ENCODE peak calls at places on chromosomes 4 and X, in four cellular contexts. One of them, this sample, is unnamed.
A peak's percentile ranks its signal among the peaks of the same experiment; 100 is the strongest.

GRCh38 chr4:37453004-37453360 is 208.4 kb downstream of the NWD2 start:
- DNase-seq in tibial nerve: no peak
- DNase-seq in SK-N-SH: peak; percentile 47
- DNase-seq in HepG2: peak; percentile 79
- DNase-seq in this sample: peak; percentile 78

GRCh38 chr4:146134761-146135160 is 40.8 kb upstream of the LSM6 start:
- DNase-seq in HepG2: no peak
- DNase-seq in tibial nerve: no peak
- DNase-seq in SK-N-SH: peak; percentile 18
- DNase-seq in this sample: no peak

GRCh38 chrX:130909469-130910136 is 6.6 kb upstream of the ENOX2 start:
- DNase-seq in tibial nerve: no peak
- DNase-seq in HepG2: no peak
- DNase-seq in SK-N-SH: no peak
- DNase-seq in this sample: no peak

GRCh38 chrX:83511208-83511607 is 3.1 kb downstream of the POU3F4 start:
- DNase-seq in SK-N-SH: peak; percentile 21
- DNase-seq in tibial nerve: no peak
- DNase-seq in HepG2: no peak
- DNase-seq in this sample: no peak

GRCh38 chr4:124936427-124936826 is 223.9 kb upstream of the ANKRD50 start:
- DNase-seq in SK-N-SH: peak; percentile 2
- DNase-seq in tibial nerve: no peak
- DNase-seq in HepG2: no peak
- DNase-seq in this sample: peak; percentile 83

GRCh38 chr4:47647544-47647943 is 162.5 kb downstream of the ATP10D start:
- DNase-seq in tibial nerve: no peak
- DNase-seq in HepG2: no peak
- DNase-seq in SK-N-SH: no peak
- DNase-seq in this sample: no peak

GRCh38 chr4:66852843-66853242 is 692.5 kb downstream of the CENPC start:
- DNase-seq in HepG2: no peak
- DNase-seq in tibial nerve: no peak
- DNase-seq in SK-N-SH: no peak
- DNase-seq in this sample: no peak

GRCh38 chr4:183499797-183500196 is 5.1 kb upstream of the ING2 start:
- DNase-seq in HepG2: no peak
- DNase-seq in tibial nerve: no peak
- DNase-seq in SK-N-SH: no peak
- DNase-seq in this sample: no peak

GRCh38 chr4:118224239-118224829 is 128.5 kb downstream of the PRSS12 start:
- DNase-seq in HepG2: peak; percentile 43
- DNase-seq in SK-N-SH: peak; percentile 30
- DNase-seq in tibial nerve: no peak
- DNase-seq in this sample: no peak

GRCh38 chrX:20029728-20030127 is 38.9 kb upstream of the BCLAF3 start:
- DNase-seq in HepG2: peak; percentile 82
- DNase-seq in tibial nerve: no peak
- DNase-seq in SK-N-SH: no peak
- DNase-seq in this sample: peak; percentile 70

GRCh38 chr4:13544556-13545393 is 467 bp upstream of the NKX3-2 start:
- DNase-seq in tibial nerve: no peak
- DNase-seq in SK-N-SH: peak; percentile 87
- DNase-seq in HepG2: peak; percentile 66
- DNase-seq in this sample: peak; percentile 63

GRCh38 chr4:142416121-142416520 is 430.0 kb downstream of the INPP4B start:
- DNase-seq in tibial nerve: no peak
- DNase-seq in SK-N-SH: no peak
- DNase-seq in HepG2: no peak
- DNase-seq in this sample: no peak

GRCh38 chr4:24690436-24690835 is 104.9 kb upstream of the SOD3 start:
- DNase-seq in HepG2: no peak
- DNase-seq in SK-N-SH: no peak
- DNase-seq in tibial nerve: no peak
- DNase-seq in this sample: no peak

GRCh38 chrX:134580947-134581346 is 77.3 kb downstream of the PLAC1 start:
- DNase-seq in tibial nerve: no peak
- DNase-seq in HepG2: no peak
- DNase-seq in SK-N-SH: no peak
- DNase-seq in this sample: no peak

GRCh38 chrX:155956649-155957048 is 40.8 kb upstream of the IL9R start:
- DNase-seq in HepG2: no peak
- DNase-seq in tibial nerve: no peak
- DNase-seq in SK-N-SH: no peak
- DNase-seq in this sample: peak; percentile 30

GRCh38 chr4:53914313-53915016 is 149.9 kb downstream of the CHIC2 start:
- DNase-seq in HepG2: no peak
- DNase-seq in tibial nerve: no peak
- DNase-seq in SK-N-SH: no peak
- DNase-seq in this sample: peak; percentile 34

GRCh38 chr4:110344165-110344564 is 131.8 kb upstream of the ENPEP start:
- DNase-seq in tibial nerve: no peak
- DNase-seq in HepG2: no peak
- DNase-seq in SK-N-SH: peak; percentile 4
- DNase-seq in this sample: no peak

GRCh38 chr4:99362768-99363167 is 10.2 kb upstream of the ADH1C start:
- DNase-seq in SK-N-SH: no peak
- DNase-seq in HepG2: no peak
- DNase-seq in tibial nerve: no peak
- DNase-seq in this sample: no peak

GRCh38 chrX:94932278-94932965 is 1258.4 kb downstream of the FAM133A start:
- DNase-seq in SK-N-SH: no peak
- DNase-seq in tibial nerve: no peak
- DNase-seq in HepG2: no peak
- DNase-seq in this sample: no peak

GRCh38 chr4:38313999-38314561 is 349.9 kb upstream of the KLF3 start:
- DNase-seq in tibial nerve: no peak
- DNase-seq in SK-N-SH: no peak
- DNase-seq in HepG2: no peak
- DNase-seq in this sample: no peak

GRCh38 chr4:130808492-130808891 is 1712.5 kb downstream of the C4orf33 start:
- DNase-seq in SK-N-SH: peak; percentile 7
- DNase-seq in HepG2: peak; percentile 13
- DNase-seq in tibial nerve: no peak
- DNase-seq in this sample: no peak

GRCh38 chrX:18598413-18598812 is 73.5 kb downstream of the RS1 start:
- DNase-seq in tibial nerve: no peak
- DNase-seq in SK-N-SH: no peak
- DNase-seq in HepG2: no peak
- DNase-seq in this sample: no peak

DNA sequence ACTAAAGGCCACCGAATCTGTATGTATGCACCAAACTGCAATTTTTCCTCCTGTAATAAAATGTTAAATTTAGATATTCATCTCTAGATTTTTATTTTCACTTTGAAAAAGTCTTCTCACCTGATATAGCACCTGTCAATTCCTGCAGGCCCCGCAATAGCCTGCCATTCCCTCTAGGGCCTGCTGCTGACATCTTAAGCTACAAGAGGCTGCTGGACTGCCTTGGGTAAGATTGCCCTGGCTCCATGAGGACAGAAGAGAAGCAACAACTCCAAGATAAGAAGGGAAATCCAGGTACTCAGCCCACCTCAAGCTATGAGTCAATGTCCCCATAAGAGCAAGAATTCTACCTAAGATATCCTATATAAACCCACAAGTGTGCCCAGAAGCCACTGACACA is 230.2 kb upstream of the AGTR2 start:
- DNase-seq in SK-N-SH: no peak
- DNase-seq in tibial nerve: no peak
- DNase-seq in HepG2: no peak
- DNase-seq in this sample: no peak
- TF ChIP-seq CTCF in SK-N-SH: no peak
- TF ChIP-seq CTCF in tibial nerve: no peak
- TF ChIP-seq CTCF in HepG2: no peak
- TF ChIP-seq CTCF in this sample: no peak

GRCh38 chr4:80631861-80632260 is 296.3 kb downstream of the CFAP299 start:
- DNase-seq in tibial nerve: no peak
- DNase-seq in HepG2: no peak
- DNase-seq in SK-N-SH: no peak
- DNase-seq in this sample: no peak

DNA sequence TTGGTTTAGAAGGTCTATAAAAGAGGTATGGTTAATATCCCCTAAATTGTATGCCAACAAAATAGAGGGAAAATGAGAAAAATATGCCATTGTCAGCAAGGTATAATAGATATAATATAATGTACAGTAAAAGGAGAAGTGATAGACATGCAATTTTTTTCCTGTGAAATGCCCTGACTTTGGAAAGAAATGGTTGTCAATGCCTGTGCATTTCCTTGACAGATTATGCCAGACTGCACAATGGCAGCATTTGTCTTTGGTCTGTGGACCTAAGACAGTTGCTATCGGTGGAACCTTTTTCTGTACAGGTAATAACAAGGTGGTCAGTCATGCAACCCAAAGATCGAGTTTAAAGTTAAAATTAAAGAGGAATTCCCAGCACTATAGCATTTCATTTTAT is 301.7 kb downstream of the CFAP299 start:
- DNase-seq in SK-N-SH: no peak
- DNase-seq in HepG2: no peak
- DNase-seq in tibial nerve: no peak
- DNase-seq in this sample: no peak
- TF ChIP-seq EP300 in SK-N-SH: no peak
- TF ChIP-seq EP300 in HepG2: no peak
- TF ChIP-seq EP300 in tibial nerve: no peak
- TF ChIP-seq EP300 in this sample: no peak

GRCh38 chr4:173171098-173171497 is 2.5 kb downstream of the GALNT7 start:
- DNase-seq in tibial nerve: no peak
- DNase-seq in HepG2: peak; percentile 2
- DNase-seq in SK-N-SH: peak; percentile 57
- DNase-seq in this sample: no peak
- TF ChIP-seq CTCF in tibial nerve: no peak
- TF ChIP-seq CTCF in HepG2: no peak
- TF ChIP-seq CTCF in SK-N-SH: peak; percentile 55
- TF ChIP-seq CTCF in this sample: peak; percentile 33

GRCh38 chrX:69489625-69490024 is 14.5 kb upstream of the NALF2 start:
- DNase-seq in HepG2: no peak
- DNase-seq in SK-N-SH: no peak
- DNase-seq in tibial nerve: no peak
- DNase-seq in this sample: no peak
- TF ChIP-seq EP300 in HepG2: no peak
- TF ChIP-seq EP300 in SK-N-SH: no peak
- TF ChIP-seq EP300 in tibial nerve: no peak
- TF ChIP-seq EP300 in this sample: no peak

DNA sequence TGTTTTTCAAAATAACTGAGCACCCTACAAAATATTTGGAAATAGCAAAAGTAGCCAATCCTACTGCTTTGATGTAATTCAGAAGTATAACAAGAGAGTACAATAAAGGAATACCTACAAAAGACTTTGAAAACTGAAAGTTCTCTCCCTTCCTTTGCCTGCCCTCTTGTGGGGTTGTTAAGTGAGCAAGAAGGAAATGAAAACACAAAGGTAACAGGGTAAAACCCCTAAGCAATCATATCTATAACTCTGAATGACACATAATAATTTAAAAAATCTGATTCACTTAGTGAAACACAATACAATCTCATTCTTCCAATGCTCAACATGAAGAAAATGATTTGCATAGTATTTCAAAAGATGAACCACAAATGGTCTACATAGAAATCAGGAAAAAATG is 98.2 kb downstream of the FRYL start:
- DNase-seq in SK-N-SH: no peak
- DNase-seq in tibial nerve: no peak
- DNase-seq in HepG2: peak; percentile 5
- DNase-seq in this sample: no peak
- TF ChIP-seq CTCF in SK-N-SH: peak; percentile 54
- TF ChIP-seq CTCF in tibial nerve: no peak
- TF ChIP-seq CTCF in HepG2: peak; percentile 30
- TF ChIP-seq CTCF in this sample: peak; percentile 39

GRCh38 chrX:30572004-30572403 is 5.6 kb downstream of the TASL start:
- DNase-seq in SK-N-SH: no peak
- DNase-seq in HepG2: peak; percentile 18
- DNase-seq in tibial nerve: no peak
- DNase-seq in this sample: no peak
- TF ChIP-seq EP300 in SK-N-SH: no peak
- TF ChIP-seq EP300 in HepG2: no peak
- TF ChIP-seq EP300 in tibial nerve: no peak
- TF ChIP-seq EP300 in this sample: no peak

GRCh38 chr4:7505116-7505900 is 70.6 kb upstream of the PSAPL1 start:
- DNase-seq in HepG2: no peak
- DNase-seq in tibial nerve: no peak
- DNase-seq in SK-N-SH: no peak
- DNase-seq in this sample: no peak

GRCh38 chr4:7503597-7503996 is 68.9 kb upstream of the PSAPL1 start:
- DNase-seq in SK-N-SH: no peak
- DNase-seq in HepG2: no peak
- DNase-seq in tibial nerve: no peak
- DNase-seq in this sample: no peak

GRCh38 chr4:7507381-7507780 is 72.7 kb upstream of the PSAPL1 start:
- DNase-seq in HepG2: no peak
- DNase-seq in SK-N-SH: no peak
- DNase-seq in tibial nerve: no peak
- DNase-seq in this sample: no peak

GRCh38 chr4:7506119-7506518 is 71.4 kb upstream of the PSAPL1 start:
- DNase-seq in tibial nerve: no peak
- DNase-seq in HepG2: no peak
- DNase-seq in SK-N-SH: no peak
- DNase-seq in this sample: no peak

DNA sequence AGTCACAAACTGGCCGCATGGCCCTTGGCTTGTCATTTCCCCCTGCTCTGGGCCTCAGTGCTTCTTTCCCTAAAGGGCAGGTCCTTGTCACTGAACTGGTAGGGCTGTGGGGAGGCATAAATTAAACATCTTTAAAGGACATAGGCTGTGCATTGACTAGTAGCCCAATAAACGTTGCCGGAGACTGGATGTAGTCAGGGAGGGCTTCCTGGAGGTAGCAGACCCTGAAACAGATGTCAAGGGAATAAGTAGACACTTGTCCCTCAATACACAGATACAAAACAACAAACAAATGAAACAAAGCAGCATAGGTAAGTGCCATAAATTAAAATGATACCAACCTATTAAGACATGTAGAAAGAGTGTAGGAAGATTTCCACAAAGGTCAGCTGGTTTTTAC is 71.8 kb upstream of the PSAPL1 start:
- DNase-seq in SK-N-SH: no peak
- DNase-seq in HepG2: no peak
- DNase-seq in tibial nerve: no peak
- DNase-seq in this sample: no peak
- TF ChIP-seq CTCF in SK-N-SH: no peak
- TF ChIP-seq CTCF in HepG2: no peak
- TF ChIP-seq CTCF in tibial nerve: no peak
- TF ChIP-seq CTCF in this sample: no peak

GRCh38 chr4:127975121-127975770 is 10.0 kb downstream of the ABHD18 start:
- DNase-seq in tibial nerve: no peak
- DNase-seq in HepG2: peak; percentile 4
- DNase-seq in SK-N-SH: no peak
- DNase-seq in this sample: no peak
- TF ChIP-seq EP300 in tibial nerve: no peak
- TF ChIP-seq EP300 in HepG2: no peak
- TF ChIP-seq EP300 in SK-N-SH: no peak
- TF ChIP-seq EP300 in this sample: no peak

GRCh38 chr4:108512615-108513505 is 107.5 kb upstream of the RPL34 start:
- DNase-seq in SK-N-SH: peak; percentile 34
- DNase-seq in tibial nerve: no peak
- DNase-seq in HepG2: peak; percentile 29
- DNase-seq in this sample: no peak
- TF ChIP-seq CTCF in SK-N-SH: peak; percentile 42
- TF ChIP-seq CTCF in tibial nerve: no peak
- TF ChIP-seq CTCF in HepG2: peak; percentile 55
- TF ChIP-seq CTCF in this sample: no peak

This sample was measured in stomach.